ENCODE peak calls at places on chromosomes 7 and 10, in five cellular contexts. One of them, this sample, is unnamed.

GRCh38 chr10:49458869-49459268 is 63.0 kb upstream of the DRGX start:
- DNase-seq in T-helper 17 cell: no peak
- DNase-seq in dorsolateral prefrontal cortex: no peak
- DNase-seq in neural crest cell: no peak
- DNase-seq in CD4-positive, alpha-beta T cell: no peak
- DNase-seq in this sample: no peak

GRCh38 chr7:129785457-129786178 is 167.1 kb downstream of the UBE2H start:
- DNase-seq in T-helper 17 cell: no peak
- DNase-seq in dorsolateral prefrontal cortex: no peak
- DNase-seq in neural crest cell: no peak
- DNase-seq in CD4-positive, alpha-beta T cell: no peak
- DNase-seq in this sample: no peak

GRCh38 chr10:27819781-27820531 is 74.3 kb upstream of the MKX start:
- DNase-seq in T-helper 17 cell: no peak
- DNase-seq in dorsolateral prefrontal cortex: no peak
- DNase-seq in neural crest cell: no peak
- DNase-seq in CD4-positive, alpha-beta T cell: no peak
- DNase-seq in this sample: no peak

GRCh38 chr7:22587322-22587721 is 87.3 kb upstream of the STEAP1B start:
- DNase-seq in T-helper 17 cell: no peak
- DNase-seq in dorsolateral prefrontal cortex: no peak
- DNase-seq in neural crest cell: no peak
- DNase-seq in CD4-positive, alpha-beta T cell: no peak
- DNase-seq in this sample: no peak

GRCh38 chr7:140165422-140165821 is 11.4 kb downstream of the KDM7A start:
- DNase-seq in T-helper 17 cell: no peak
- DNase-seq in dorsolateral prefrontal cortex: no peak
- DNase-seq in neural crest cell: no peak
- DNase-seq in CD4-positive, alpha-beta T cell: no peak
- DNase-seq in this sample: no peak

GRCh38 chr7:101231644-101232043 is 6.0 kb downstream of the CLDN15 start:
- DNase-seq in T-helper 17 cell: no peak
- DNase-seq in dorsolateral prefrontal cortex: no peak
- DNase-seq in neural crest cell: no peak
- DNase-seq in CD4-positive, alpha-beta T cell: no peak
- DNase-seq in this sample: no peak

GRCh38 chr7:18623389-18623788 is 127.8 kb downstream of the HDAC9 start:
- DNase-seq in T-helper 17 cell: no peak
- DNase-seq in dorsolateral prefrontal cortex: no peak
- DNase-seq in neural crest cell: no peak
- DNase-seq in CD4-positive, alpha-beta T cell: no peak
- DNase-seq in this sample: no peak

GRCh38 chr7:150515248-150515647 is 576 bp downstream of the GIMAP7 start:
- DNase-seq in T-helper 17 cell: no peak
- DNase-seq in dorsolateral prefrontal cortex: no peak
- DNase-seq in neural crest cell: no peak
- DNase-seq in CD4-positive, alpha-beta T cell: peak; percentile 40
- DNase-seq in this sample: no peak

GRCh38 chr7:101129603-101130117 is 2.8 kb downstream of the SERPINE1 start:
- DNase-seq in T-helper 17 cell: no peak
- DNase-seq in dorsolateral prefrontal cortex: no peak
- DNase-seq in neural crest cell: no peak
- DNase-seq in CD4-positive, alpha-beta T cell: no peak
- DNase-seq in this sample: no peak